ENCODE peak calls at places on chromosome 5, in six cellular contexts. One of them, this sample, is unnamed.

GRCh38 chr5:173498871-173499470 is 117.5 kb downstream of the BOD1 start:
- DNase-seq in RPMI8226: no peak
- DNase-seq in stimulated activated CD4-positive, alpha-beta T cell treated with anti-CD3 and anti-CD28 coated beads, Interleukin-2, amount 100 ng/mL, for 24 hours: no peak
- DNase-seq in lung: no peak
- DNase-seq in SW 1271: no peak
- DNase-seq in ACHN: peak
- DNase-seq in this sample: no peak

GRCh38 chr5:135535420-135535819 is 344 bp downstream of the NEUROG1 start:
- DNase-seq in RPMI8226: no peak
- DNase-seq in stimulated activated CD4-positive, alpha-beta T cell treated with anti-CD3 and anti-CD28 coated beads, Interleukin-2, amount 100 ng/mL, for 24 hours: no peak
- DNase-seq in lung: no peak
- DNase-seq in SW 1271: no peak
- DNase-seq in ACHN: no peak
- DNase-seq in this sample: no peak

GRCh38 chr5:32332971-32333370 is 20.2 kb upstream of the MTMR12 start:
- DNase-seq in RPMI8226: no peak
- DNase-seq in stimulated activated CD4-positive, alpha-beta T cell treated with anti-CD3 and anti-CD28 coated beads, Interleukin-2, amount 100 ng/mL, for 24 hours: no peak
- DNase-seq in lung: no peak
- DNase-seq in SW 1271: no peak
- DNase-seq in ACHN: no peak
- DNase-seq in this sample: no peak

GRCh38 chr5:114999176-114999575 is 170.5 kb downstream of the TRIM36 start:
- DNase-seq in RPMI8226: no peak
- DNase-seq in stimulated activated CD4-positive, alpha-beta T cell treated with anti-CD3 and anti-CD28 coated beads, Interleukin-2, amount 100 ng/mL, for 24 hours: no peak
- DNase-seq in lung: no peak
- DNase-seq in SW 1271: no peak
- DNase-seq in ACHN: no peak
- DNase-seq in this sample: no peak

GRCh38 chr5:171493646-171494393 is 74.4 kb downstream of the FGF18 start:
- DNase-seq in RPMI8226: no peak
- DNase-seq in stimulated activated CD4-positive, alpha-beta T cell treated with anti-CD3 and anti-CD28 coated beads, Interleukin-2, amount 100 ng/mL, for 24 hours: no peak
- DNase-seq in lung: no peak
- DNase-seq in SW 1271: no peak
- DNase-seq in ACHN: no peak
- DNase-seq in this sample: no peak

GRCh38 chr5:95760291-95761191 is 29.4 kb downstream of the RHOBTB3 start:
- DNase-seq in RPMI8226: peak
- DNase-seq in stimulated activated CD4-positive, alpha-beta T cell treated with anti-CD3 and anti-CD28 coated beads, Interleukin-2, amount 100 ng/mL, for 24 hours: no peak
- DNase-seq in lung: no peak
- DNase-seq in SW 1271: peak
- DNase-seq in ACHN: peak
- DNase-seq in this sample: no peak

GRCh38 chr5:138661991-138662434 is 86.8 kb upstream of the HSPA9 start:
- DNase-seq in RPMI8226: no peak
- DNase-seq in stimulated activated CD4-positive, alpha-beta T cell treated with anti-CD3 and anti-CD28 coated beads, Interleukin-2, amount 100 ng/mL, for 24 hours: no peak
- DNase-seq in lung: no peak
- DNase-seq in SW 1271: no peak
- DNase-seq in ACHN: no peak
- DNase-seq in this sample: no peak

GRCh38 chr5:167629634-167630033 is 661.8 kb upstream of the WWC1 start:
- DNase-seq in RPMI8226: no peak
- DNase-seq in stimulated activated CD4-positive, alpha-beta T cell treated with anti-CD3 and anti-CD28 coated beads, Interleukin-2, amount 100 ng/mL, for 24 hours: no peak
- DNase-seq in lung: no peak
- DNase-seq in SW 1271: no peak
- DNase-seq in ACHN: no peak
- DNase-seq in this sample: no peak

GRCh38 chr5:92391-93220 is 638 bp downstream of the PLEKHG4B start:
- DNase-seq in RPMI8226: peak
- DNase-seq in stimulated activated CD4-positive, alpha-beta T cell treated with anti-CD3 and anti-CD28 coated beads, Interleukin-2, amount 100 ng/mL, for 24 hours: no peak
- DNase-seq in lung: no peak
- DNase-seq in SW 1271: no peak
- DNase-seq in ACHN: no peak
- DNase-seq in this sample: no peak

GRCh38 chr5:79595086-79595485 is 17.2 kb upstream of the TENT2 start:
- DNase-seq in RPMI8226: no peak
- DNase-seq in stimulated activated CD4-positive, alpha-beta T cell treated with anti-CD3 and anti-CD28 coated beads, Interleukin-2, amount 100 ng/mL, for 24 hours: no peak
- DNase-seq in lung: no peak
- DNase-seq in SW 1271: no peak
- DNase-seq in ACHN: no peak
- DNase-seq in this sample: no peak

GRCh38 chr5:98698359-98698758 is 75.1 kb upstream of the RGMB start:
- DNase-seq in RPMI8226: no peak
- DNase-seq in stimulated activated CD4-positive, alpha-beta T cell treated with anti-CD3 and anti-CD28 coated beads, Interleukin-2, amount 100 ng/mL, for 24 hours: no peak
- DNase-seq in lung: no peak
- DNase-seq in SW 1271: no peak
- DNase-seq in ACHN: no peak
- DNase-seq in this sample: no peak

GRCh38 chr5:157253547-157253946 is 12.4 kb upstream of the CYFIP2 start:
- DNase-seq in RPMI8226: peak
- DNase-seq in stimulated activated CD4-positive, alpha-beta T cell treated with anti-CD3 and anti-CD28 coated beads, Interleukin-2, amount 100 ng/mL, for 24 hours: no peak
- DNase-seq in lung: peak
- DNase-seq in SW 1271: peak
- DNase-seq in ACHN: peak
- DNase-seq in this sample: no peak

GRCh38 chr5:130992621-130993020 is 172.4 kb downstream of the HINT1 start:
- DNase-seq in RPMI8226: no peak
- DNase-seq in stimulated activated CD4-positive, alpha-beta T cell treated with anti-CD3 and anti-CD28 coated beads, Interleukin-2, amount 100 ng/mL, for 24 hours: no peak
- DNase-seq in lung: no peak
- DNase-seq in SW 1271: no peak
- DNase-seq in ACHN: no peak
- DNase-seq in this sample: no peak

GRCh38 chr5:176878906-176879662 is 20.1 kb downstream of the HK3 start:
- DNase-seq in RPMI8226: no peak
- DNase-seq in stimulated activated CD4-positive, alpha-beta T cell treated with anti-CD3 and anti-CD28 coated beads, Interleukin-2, amount 100 ng/mL, for 24 hours: no peak
- DNase-seq in lung: no peak
- DNase-seq in SW 1271: no peak
- DNase-seq in ACHN: no peak
- DNase-seq in this sample: no peak